ENCODE peak calls at places on chromosomes 4 and X, in five cellular contexts. G, L, M, Q and E are unnamed samples.

GRCh38 chr4:153523941-153524386 is 57.8 kb downstream of the TMEM131L start:
- DNase-seq in L (no peak), Q (no peak), G (no peak), M (no peak), E (no peak)

GRCh38 chrX:63761639-63762038 is 23.4 kb downstream of the ARHGEF9 start:
- DNase-seq in M (no peak), L (no peak), G (no peak), Q (no peak), E (no peak)

GRCh38 chrX:130015181-130015580 is 32.7 kb downstream of the BCORL1 start:
- DNase-seq in M (no peak), L (no peak), G (no peak), Q (no peak), E (no peak)

GRCh38 chr4:156103306-156103705 is 149.6 kb upstream of the CTSO start:
- DNase-seq in Q (no peak), L (no peak), M (no peak), G (no peak), E (no peak)

GRCh38 chr4:168335621-168336020 is 17.1 kb upstream of the DDX60 start:
- DNase-seq in M (no peak), L (no peak), Q (no peak), G (no peak), E (no peak)

GRCh38 chr4:133146574-133147198 is 2.4 kb upstream of the PCDH10 start:
- DNase-seq in G (no peak), M (no peak), L (peak), Q (no peak), E (peak)

GRCh38 chr4:184732126-184732525 is 1.8 kb downstream of the CENPU start:
- DNase-seq in G (no peak), M (no peak), Q (no peak), L (no peak), E (no peak)

GRCh38 chr4:158259955-158260575 is 49.8 kb downstream of the TMEM144 start:
- DNase-seq in Q (no peak), L (no peak), G (no peak), M (no peak), E (no peak)

GRCh38 chr4:172927096-172927495 is 241.5 kb upstream of the GALNT7 start:
- DNase-seq in G (peak), Q (no peak), M (no peak), L (no peak), E (no peak)

GRCh38 chr4:148854203-148854602 is 412.0 kb upstream of the NR3C2 start:
- DNase-seq in M (no peak), Q (no peak), L (no peak), G (no peak), E (no peak)
- TF ChIP-seq CTCF in M (no peak), Q (no peak), L (no peak), G (no peak), E (no peak)

DNA sequence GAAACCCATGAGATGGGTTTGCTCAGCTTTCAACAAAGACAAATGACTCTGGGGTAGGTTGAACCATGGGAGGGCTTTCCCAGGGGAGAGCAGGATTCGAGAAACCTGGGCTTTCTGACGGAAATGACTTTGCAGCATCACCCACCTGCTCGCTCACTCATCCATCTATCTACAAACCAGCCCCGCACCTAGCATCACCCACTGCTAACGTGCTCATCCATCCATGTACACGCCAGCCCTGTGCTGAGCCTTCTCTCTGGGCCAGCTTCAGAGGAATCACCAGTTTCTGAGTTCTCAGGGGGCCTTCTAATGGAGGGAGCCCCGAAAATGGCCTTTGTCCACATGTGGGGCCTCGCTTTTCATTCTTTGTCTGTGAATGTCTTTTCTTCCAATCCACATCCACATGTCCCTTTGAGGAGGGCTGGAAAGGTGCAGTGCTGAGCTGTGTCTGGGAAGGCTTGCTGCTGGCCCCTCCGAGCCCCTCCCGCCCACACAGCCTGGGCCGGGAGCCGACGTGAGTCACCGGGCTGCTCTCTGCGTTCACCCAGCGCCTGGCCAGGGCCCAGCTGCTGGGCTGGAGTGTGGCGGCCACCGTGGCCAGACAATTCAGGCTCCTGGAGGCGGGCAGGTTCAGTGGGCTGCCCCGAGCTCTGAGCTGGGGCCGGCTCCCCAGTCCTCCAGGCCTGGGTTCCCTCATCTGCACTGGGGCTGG is 14.7 kb downstream of the SORCS2 start:
- DNase-seq in G (peak), L (peak), Q (peak), M (no peak), E (peak)
- H3K27ac ChIP-seq in G (peak), L (peak), Q (peak), M (no peak), E (no peak)

DNA sequence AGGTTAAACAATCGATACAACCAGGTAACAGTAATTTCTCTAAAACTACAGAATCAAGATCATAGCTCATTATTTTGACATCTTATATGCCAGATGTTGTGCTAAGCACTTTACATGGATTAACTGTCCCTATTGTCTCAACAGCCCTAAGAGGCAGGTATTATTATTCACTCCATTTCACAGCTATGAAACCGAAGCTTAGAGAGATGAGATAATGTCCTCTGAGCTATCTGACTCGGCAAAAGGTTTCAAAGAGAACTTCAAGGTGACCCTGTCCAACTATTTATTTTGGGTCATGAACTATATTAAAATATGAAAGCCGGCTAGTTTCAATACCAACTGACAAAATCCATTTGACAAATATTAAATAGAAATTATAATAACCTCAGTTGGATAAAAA is 10.3 kb downstream of the SLC25A5 start:
- DNase-seq in G (no peak), L (no peak), Q (no peak), M (no peak), E (no peak)
- H3K4me3 ChIP-seq in G (no peak), L (no peak), Q (no peak), M (no peak), E (no peak)

DNA sequence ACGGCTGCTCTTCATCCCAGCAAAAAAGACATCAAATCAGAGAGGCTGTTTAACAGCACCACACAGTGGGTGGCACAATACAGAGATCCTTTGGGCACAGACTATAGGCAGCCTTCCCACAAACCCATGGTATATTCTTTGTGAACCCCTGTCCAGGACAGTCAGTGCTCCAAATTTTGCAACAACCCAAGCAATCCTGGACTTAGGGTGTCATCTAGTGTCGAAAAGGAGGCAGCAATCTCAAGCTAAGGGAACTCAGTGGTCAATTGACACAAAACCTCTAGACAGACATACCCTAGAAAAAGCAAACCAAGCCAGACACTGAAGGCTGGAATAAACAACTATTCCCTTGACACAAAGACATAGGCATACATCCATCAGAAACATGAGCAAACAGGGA is 137.4 kb downstream of the BMP15 start:
- DNase-seq in Q (no peak), L (no peak), M (no peak), G (no peak), E (no peak)
- TF ChIP-seq CTCF in Q (no peak), L (no peak), M (no peak), G (no peak), E (no peak)

GRCh38 chr4:3321295-3321889 is 28.6 kb downstream of the RGS12 start:
- DNase-seq in G (peak), M (no peak), L (peak), Q (no peak), E (peak)
- H3K27ac ChIP-seq in G (peak), M (no peak), L (no peak), Q (no peak), E (peak)

DNA sequence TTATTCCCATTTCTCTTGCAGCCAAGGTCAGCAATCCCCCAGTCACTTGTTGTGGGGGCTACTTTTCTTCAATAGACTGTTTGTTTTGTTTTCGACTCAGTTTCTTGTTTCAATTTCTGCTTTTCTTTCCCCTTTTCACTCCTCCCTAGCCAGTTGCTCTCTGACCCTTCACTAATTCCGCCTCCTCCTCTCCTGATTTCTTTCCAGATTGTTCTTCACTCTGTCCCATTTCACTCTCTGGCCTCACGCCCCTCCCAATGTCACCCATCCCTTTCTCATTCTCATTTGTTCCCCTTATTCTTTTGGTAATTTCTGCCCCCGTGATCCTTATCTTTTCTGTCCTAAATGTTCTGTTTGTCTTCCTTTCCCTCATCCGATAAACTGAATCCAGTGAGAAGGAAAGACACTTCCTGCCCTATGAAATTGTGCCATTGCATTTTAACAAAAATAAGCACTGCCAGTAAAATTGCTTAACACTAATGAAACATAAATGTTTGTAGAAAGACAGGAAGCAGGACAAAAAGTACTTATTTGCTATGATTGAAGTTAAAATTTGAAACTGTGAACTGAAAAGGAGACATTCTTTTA is 94.5 kb upstream of the RASGEF1B start:
- DNase-seq in Q (no peak), L (no peak), M (no peak), G (no peak), E (no peak)
- H3K4me3 ChIP-seq in Q (peak), L (peak), M (no peak), G (peak), E (peak)